ENCODE peak calls at places on chromosomes 13 and 19, in four cellular contexts. N is adrenal gland, K is endothelial cell of umbilical vein, A is tibial artery. M is an unnamed sample.

GRCh38 chr13:53105881-53106280 is 77.3 kb downstream of the OLFM4 start:
- DNase-seq in N (no peak), K (no peak), A (no peak), M (no peak)

GRCh38 chr13:110345266-110345665 is 38.2 kb downstream of the COL4A2 start:
- DNase-seq in A (no peak), K (no peak), N (peak; percentile 17), M (no peak)

GRCh38 chr13:45229172-45229571 is 28.3 kb upstream of the KCTD4 start:
- DNase-seq in A (no peak), K (no peak), N (no peak), M (no peak)

GRCh38 chr19:39419003-39419402 is 6.5 kb downstream of the PLEKHG2 start:
- DNase-seq in K (no peak), N (no peak), A (no peak), M (no peak)

GRCh38 chr13:78323848-78324247 is 279.5 kb downstream of the POU4F1 start:
- DNase-seq in A (no peak), K (peak; percentile 66), N (no peak), M (no peak)

GRCh38 chr13:72651196-72651595 is 76.2 kb downstream of the MZT1 start:
- DNase-seq in A (no peak), K (no peak), N (no peak), M (no peak)

GRCh38 chr13:80900557-80900956 is 559.6 kb upstream of the SPRY2 start:
- DNase-seq in A (no peak), K (no peak), N (no peak), M (no peak)

GRCh38 chr13:79990048-79990447 is 350.9 kb downstream of the SPRY2 start:
- DNase-seq in N (no peak), A (no peak), K (no peak), M (no peak)

GRCh38 chr19:52428937-52429336 is at the start of gene ZNF534:
- DNase-seq in N (no peak), A (no peak), K (no peak), M (no peak)

GRCh38 chr19:35140898-35141626 is 2.0 kb upstream of the FXYD7 start:
- DNase-seq in N (peak; percentile 93), K (peak; percentile 79), A (peak; percentile 94), M (peak; percentile 95)

GRCh38 chr19:35138305-35138799 is 272 bp upstream of the FXYD1 start:
- DNase-seq in A (peak; percentile 70), K (no peak), N (no peak), M (peak; percentile 94)

GRCh38 chr19:35141627-35142401 is 1.2 kb upstream of the FXYD7 start:
- DNase-seq in N (no peak), A (no peak), K (no peak), M (peak; percentile 60)

GRCh38 chr19:35139618-35139943 is 957 bp downstream of the FXYD1 start:
- DNase-seq in A (no peak), N (no peak), K (no peak), M (no peak)

DNA sequence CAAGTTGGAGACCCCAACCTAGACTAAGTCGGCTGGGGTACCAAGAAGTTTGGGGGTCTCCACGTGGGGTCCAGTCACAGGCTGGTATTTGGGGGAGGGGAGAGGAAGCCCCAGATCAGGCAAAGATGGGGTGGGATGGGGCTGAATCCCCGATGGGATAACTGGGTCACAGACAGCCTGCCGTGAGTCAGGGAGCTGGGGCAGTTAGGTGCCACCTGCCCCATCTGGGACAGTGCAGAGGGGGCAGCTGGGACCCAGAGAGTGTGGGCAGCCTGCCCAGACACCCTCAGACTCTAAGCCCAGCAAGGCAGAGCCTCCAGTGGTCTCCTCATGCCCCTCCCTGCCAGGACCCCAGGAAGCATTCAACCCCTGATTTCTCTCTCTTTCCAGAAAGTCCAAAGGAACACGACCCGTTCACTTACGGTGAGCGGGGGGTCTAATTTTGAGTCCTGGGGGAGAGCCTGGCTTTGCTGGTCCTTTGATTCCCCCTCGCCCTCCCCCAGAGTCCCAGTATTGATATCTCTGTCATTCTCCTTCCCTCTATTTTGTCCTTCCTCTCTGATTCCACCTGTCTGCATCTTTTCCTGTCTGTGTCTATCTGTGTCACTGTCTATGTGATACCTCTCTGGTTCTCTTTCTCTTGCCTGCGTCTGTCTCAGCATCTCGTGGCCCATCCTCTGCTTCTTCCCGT is 1.7 kb downstream of the FXYD1 start:
- DNase-seq in A (no peak), K (no peak), N (no peak), M (peak; percentile 71)
- H3K4me3 ChIP-seq in A (peak overlapping the region; percentile 66), K (no peak overlapping the region), N (no peak overlapping the region), M (peak overlapping the region; percentile 37)

DNA sequence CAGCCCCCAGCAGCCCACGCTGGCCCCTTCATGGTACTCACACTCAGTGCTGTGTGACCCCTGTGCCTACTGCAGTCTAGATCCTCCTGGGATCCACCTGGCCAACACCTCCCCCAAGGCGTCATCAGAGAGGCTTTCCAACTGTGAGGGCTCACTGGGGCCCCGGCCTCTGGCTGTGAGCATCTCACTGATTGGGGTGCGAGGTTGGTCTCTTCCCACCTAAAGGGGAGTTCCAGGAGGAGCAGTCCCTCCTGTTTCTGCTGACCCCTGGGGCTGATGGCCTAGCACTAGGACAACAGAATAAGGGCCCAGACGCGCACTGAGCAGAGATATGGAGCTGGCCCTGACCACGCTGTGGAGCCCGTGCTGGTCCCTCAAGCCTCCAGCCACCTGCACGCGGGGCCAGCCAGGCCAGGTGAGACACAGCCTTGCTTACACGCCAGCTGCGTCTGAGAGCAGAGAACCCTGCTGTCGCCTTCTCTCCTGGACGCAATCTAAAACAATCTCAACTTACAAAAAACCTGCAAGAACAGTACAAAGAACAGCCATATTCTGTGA is 32.2 kb downstream of the ELL start:
- DNase-seq in K (no peak), N (no peak), A (no peak), M (no peak)
- H3K4me1 ChIP-seq in K (peaks cover 9% of the 10 kb centered on the region), N (peaks cover 40% of the 10 kb centered on the region), A (peaks cover 51% of the 10 kb centered on the region), M (peaks cover 41% of the 10 kb centered on the region)

DNA sequence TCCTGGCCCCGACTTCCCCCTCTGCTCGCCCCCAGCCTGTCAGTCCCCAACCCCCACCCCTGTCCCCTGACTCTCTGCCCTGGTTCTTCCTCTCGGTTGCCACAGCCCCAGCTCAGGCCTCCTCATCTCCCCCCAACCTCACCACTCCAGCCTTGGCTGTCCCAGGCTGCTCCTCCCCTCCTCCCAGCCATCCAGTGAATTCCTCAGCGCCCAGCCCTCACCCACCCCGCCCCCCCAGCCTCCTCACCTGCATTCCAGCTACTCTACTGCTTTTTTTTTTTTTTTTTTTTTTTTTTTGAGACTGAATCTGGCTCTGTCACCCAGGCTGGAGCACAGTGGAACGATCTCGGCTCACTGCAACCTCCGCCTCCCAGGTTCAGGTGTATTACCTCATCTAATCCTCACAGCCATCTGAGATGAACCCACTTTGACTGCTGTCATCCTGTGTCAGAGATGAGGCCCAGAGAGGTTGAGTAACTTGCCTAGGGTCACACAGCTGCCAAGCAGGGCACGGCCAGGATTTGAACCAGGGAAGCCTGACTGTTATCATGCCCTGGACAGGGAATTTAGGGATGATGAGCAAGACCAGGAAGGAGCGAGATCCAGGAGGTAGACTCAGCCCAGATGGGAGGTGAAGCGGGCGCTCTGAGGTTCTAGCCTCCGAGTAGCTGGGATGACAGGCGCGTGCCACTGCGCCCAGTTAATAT is 2.6 kb downstream of the SULT2B1 start:
- DNase-seq in A (no peak), K (no peak), N (no peak), M (no peak)
- H3K27ac ChIP-seq in A (no peak overlapping the region), K (no peak overlapping the region), N (peak overlapping the region; percentile 59), M (no peak overlapping the region)

DNA sequence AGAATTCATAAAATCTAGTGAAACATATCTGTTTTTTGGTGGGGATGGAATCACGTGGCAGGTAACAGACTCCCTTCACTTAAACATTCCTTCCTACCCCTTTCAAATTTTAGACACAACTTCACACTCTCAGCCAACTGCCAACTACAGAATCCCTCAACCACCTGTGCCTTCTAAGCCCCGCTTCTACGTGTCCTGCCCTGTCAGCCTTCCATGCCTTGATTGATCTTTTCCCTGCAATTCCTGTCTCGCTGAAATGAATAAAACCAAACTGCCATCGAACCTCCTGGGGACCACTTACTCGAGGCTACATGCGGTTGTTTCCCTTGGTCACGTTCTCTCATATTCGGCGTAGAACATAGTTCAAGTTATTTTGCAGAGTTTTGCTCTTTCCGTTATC is 1.2 kb downstream of the ZNF625 start:
- DNase-seq in A (no peak), K (peak; percentile 9), N (no peak), M (no peak)
- H3K4me3 ChIP-seq in A (peak overlapping the region; percentile 85), K (peak overlapping the region; percentile 97), N (no peak overlapping the region), M (peak overlapping the region; percentile 98)

DNA sequence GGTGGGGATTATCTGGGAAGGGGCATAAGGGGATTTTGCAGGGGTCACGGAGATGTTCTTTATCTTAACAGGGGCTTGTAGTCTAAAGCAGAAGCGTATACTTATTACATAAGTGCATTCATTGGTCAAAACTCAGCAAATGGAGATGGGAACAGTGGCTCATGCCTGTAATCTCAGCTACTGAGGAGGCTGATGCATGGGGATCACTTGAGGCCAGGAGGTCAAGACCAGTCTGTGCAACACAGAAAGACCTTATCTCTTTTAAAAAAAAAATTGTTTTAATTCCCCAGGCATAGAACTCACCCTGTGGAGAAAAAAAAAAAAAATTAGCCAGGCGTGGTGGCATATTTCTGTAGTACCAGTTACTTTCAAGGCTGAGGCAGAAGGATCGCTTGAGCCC is 18.9 kb downstream of the FAM187B start:
- DNase-seq in A (no peak), N (peak; percentile 67), K (no peak), M (no peak)
- H3K4me1 ChIP-seq in A (peaks cover 10% of the 10 kb centered on the region), N (peaks cover 17% of the 10 kb centered on the region), K (peaks cover 16% of the 10 kb centered on the region), M (peaks cover 12% of the 10 kb centered on the region)

DNA sequence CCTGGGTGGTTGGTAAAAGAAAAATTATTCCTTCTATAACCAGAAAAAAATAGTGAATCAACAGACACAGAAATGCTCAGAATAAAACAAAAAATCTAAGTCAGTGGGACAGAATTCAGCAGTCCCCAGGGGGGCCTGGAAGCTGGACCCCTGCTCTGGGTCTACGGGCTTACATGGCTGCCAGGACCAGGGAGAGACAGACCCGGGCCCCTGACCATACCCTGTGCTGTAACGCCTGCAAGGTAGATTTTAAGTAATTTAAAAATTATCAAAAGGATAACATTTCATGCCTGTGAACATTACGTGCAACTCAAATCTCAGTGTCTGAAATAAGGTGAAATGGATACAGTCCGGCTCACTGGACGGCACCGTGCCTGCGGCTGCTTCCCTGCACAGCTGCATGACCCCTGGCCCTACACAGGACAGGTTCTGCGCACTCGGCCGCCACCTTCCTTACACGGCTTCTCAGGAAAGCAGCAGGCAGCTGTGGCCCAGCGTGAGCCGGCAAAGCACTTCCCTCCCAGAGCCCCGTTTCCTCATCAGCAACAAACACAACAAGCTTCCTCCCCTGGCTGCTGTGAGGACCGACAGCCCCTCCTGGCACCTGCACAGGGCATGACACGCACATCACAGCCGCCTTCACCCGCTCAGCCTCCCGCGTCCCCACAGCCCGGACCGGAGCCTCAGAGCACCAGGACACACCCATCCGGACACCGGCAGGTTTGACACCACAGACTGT is 22.2 kb downstream of the RASA3 start:
- DNase-seq in N (no peak), K (peak; percentile 81), A (peak; percentile 30), M (peak; percentile 77)
- H3K27ac ChIP-seq in N (no peak overlapping the region), K (peak overlapping the region; percentile 44), A (no peak overlapping the region), M (no peak overlapping the region)

GRCh38 chr19:29775575-29775900 is 36.3 kb upstream of the CCNE1 start:
- DNase-seq in A (no peak), K (no peak), N (no peak), M (no peak)
- H3K4me3 ChIP-seq in A (no peak overlapping the region), K (no peak overlapping the region), N (no peak overlapping the region), M (no peak overlapping the region)

DNA sequence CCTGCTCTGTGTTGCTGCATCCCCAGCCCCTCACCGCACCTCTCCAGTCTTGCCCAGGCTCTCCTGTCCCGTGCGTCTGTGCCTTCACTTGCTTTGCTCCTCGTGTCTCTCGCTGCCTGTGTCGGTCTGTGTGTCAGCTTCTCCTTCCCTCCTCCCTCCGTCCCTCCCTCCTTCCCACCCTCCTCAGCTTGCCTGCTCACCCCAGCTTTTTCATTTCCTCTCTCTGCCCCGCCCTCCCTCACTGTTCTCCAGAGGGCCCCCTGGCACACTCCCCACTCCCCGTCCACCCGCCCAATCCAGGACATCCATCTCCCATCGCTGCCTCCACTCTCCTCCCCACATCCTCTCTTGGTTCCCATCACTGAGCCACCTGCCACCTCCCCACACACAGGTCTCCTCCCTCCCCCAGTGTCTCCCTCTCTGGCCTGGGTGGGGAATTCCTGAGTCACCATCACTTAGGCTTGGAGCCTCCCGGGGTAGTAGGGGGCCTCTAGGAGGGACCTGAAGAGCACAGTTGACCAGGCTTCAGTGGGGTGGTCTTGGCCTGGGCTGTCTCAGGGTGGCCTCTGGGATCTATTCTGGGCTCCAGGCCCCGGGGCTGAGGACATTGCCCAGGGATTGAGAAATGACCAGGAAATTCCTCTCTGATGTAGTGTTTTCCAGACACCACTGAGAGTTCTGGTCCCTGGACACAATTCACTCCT is at the start of gene PTGIR:
- DNase-seq in A (peak; percentile 92), K (peak; percentile 42), N (peak; percentile 74), M (peak; percentile 93)
- H3K4me1 ChIP-seq in A (peaks cover 70% of the 10 kb centered on the region), K (peaks cover 12% of the 10 kb centered on the region), N (peaks cover 13% of the 10 kb centered on the region), M (no peaks in the 10 kb centered on the region)

M was measured in right cardiac atrium.